ENCODE peak calls at places on chromosomes 2 and 18, in eight cellular contexts. One of them, this sample, is unnamed.

GRCh38 chr2:197706839-197707207 is 1.7 kb downstream of the MARS2 start:
- DNase-seq in GDM1: no peak
- DNase-seq in foreskin fibroblast: peak
- DNase-seq in heart left ventricle: no peak
- DNase-seq in MV-4-11: no peak
- DNase-seq in ELF-1: peak
- DNase-seq in CD8-positive, alpha-beta memory T cell: no peak
- DNase-seq in left cardiac atrium: no peak
- DNase-seq in this sample: no peak

GRCh38 chr18:69725009-69725408 is 222.7 kb downstream of the CD226 start:
- DNase-seq in GDM1: no peak
- DNase-seq in foreskin fibroblast: no peak
- DNase-seq in heart left ventricle: no peak
- DNase-seq in MV-4-11: no peak
- DNase-seq in ELF-1: no peak
- DNase-seq in CD8-positive, alpha-beta memory T cell: no peak
- DNase-seq in left cardiac atrium: no peak
- DNase-seq in this sample: no peak

GRCh38 chr2:240586919-240587800 is 626 bp downstream of the CAPN10 start:
- DNase-seq in GDM1: no peak
- DNase-seq in foreskin fibroblast: peak
- DNase-seq in heart left ventricle: no peak
- DNase-seq in MV-4-11: no peak
- DNase-seq in ELF-1: peak
- DNase-seq in CD8-positive, alpha-beta memory T cell: peak
- DNase-seq in left cardiac atrium: peak
- DNase-seq in this sample: peak

GRCh38 chr2:33013684-33014110 is 66.9 kb downstream of the LTBP1 start:
- DNase-seq in GDM1: no peak
- DNase-seq in foreskin fibroblast: peak
- DNase-seq in heart left ventricle: no peak
- DNase-seq in MV-4-11: no peak
- DNase-seq in ELF-1: no peak
- DNase-seq in CD8-positive, alpha-beta memory T cell: no peak
- DNase-seq in left cardiac atrium: no peak
- DNase-seq in this sample: no peak

GRCh38 chr18:62545098-62545497 is 22.3 kb downstream of the ZCCHC2 start:
- DNase-seq in GDM1: no peak
- DNase-seq in foreskin fibroblast: no peak
- DNase-seq in heart left ventricle: no peak
- DNase-seq in MV-4-11: peak
- DNase-seq in ELF-1: no peak
- DNase-seq in CD8-positive, alpha-beta memory T cell: no peak
- DNase-seq in left cardiac atrium: no peak
- DNase-seq in this sample: no peak

GRCh38 chr2:46863895-46864294 is 51.7 kb downstream of the MCFD2 start:
- DNase-seq in GDM1: no peak
- DNase-seq in foreskin fibroblast: no peak
- DNase-seq in heart left ventricle: no peak
- DNase-seq in MV-4-11: no peak
- DNase-seq in ELF-1: no peak
- DNase-seq in CD8-positive, alpha-beta memory T cell: no peak
- DNase-seq in left cardiac atrium: no peak
- DNase-seq in this sample: no peak

GRCh38 chr2:146890491-146890890 is 954.3 kb upstream of the ACVR2A start:
- DNase-seq in GDM1: no peak
- DNase-seq in foreskin fibroblast: no peak
- DNase-seq in heart left ventricle: no peak
- DNase-seq in MV-4-11: no peak
- DNase-seq in ELF-1: no peak
- DNase-seq in CD8-positive, alpha-beta memory T cell: no peak
- DNase-seq in left cardiac atrium: no peak
- DNase-seq in this sample: no peak

GRCh38 chr2:207265849-207266248 is 100.1 kb upstream of the KLF7 start:
- DNase-seq in GDM1: no peak
- DNase-seq in foreskin fibroblast: peak
- DNase-seq in heart left ventricle: no peak
- DNase-seq in MV-4-11: peak
- DNase-seq in ELF-1: no peak
- DNase-seq in CD8-positive, alpha-beta memory T cell: no peak
- DNase-seq in left cardiac atrium: no peak
- DNase-seq in this sample: no peak

GRCh38 chr2:37464064-37464463 is 119.6 kb downstream of the QPCT start:
- DNase-seq in GDM1: no peak
- DNase-seq in foreskin fibroblast: no peak
- DNase-seq in heart left ventricle: no peak
- DNase-seq in MV-4-11: no peak
- DNase-seq in ELF-1: peak
- DNase-seq in CD8-positive, alpha-beta memory T cell: no peak
- DNase-seq in left cardiac atrium: no peak
- DNase-seq in this sample: peak

GRCh38 chr2:105621038-105621437 is 123.7 kb upstream of the NCK2 start:
- DNase-seq in GDM1: no peak
- DNase-seq in foreskin fibroblast: no peak
- DNase-seq in heart left ventricle: no peak
- DNase-seq in MV-4-11: no peak
- DNase-seq in ELF-1: no peak
- DNase-seq in CD8-positive, alpha-beta memory T cell: no peak
- DNase-seq in left cardiac atrium: no peak
- DNase-seq in this sample: no peak

GRCh38 chr2:36695746-36696415 is 626 bp upstream of the VIT start:
- DNase-seq in GDM1: no peak
- DNase-seq in foreskin fibroblast: peak
- DNase-seq in heart left ventricle: no peak
- DNase-seq in MV-4-11: peak
- DNase-seq in ELF-1: peak
- DNase-seq in CD8-positive, alpha-beta memory T cell: no peak
- DNase-seq in left cardiac atrium: no peak
- DNase-seq in this sample: no peak

GRCh38 chr2:102126169-102126568 is 16.4 kb upstream of the IL1R1 start:
- DNase-seq in GDM1: no peak
- DNase-seq in foreskin fibroblast: no peak
- DNase-seq in heart left ventricle: no peak
- DNase-seq in MV-4-11: no peak
- DNase-seq in ELF-1: no peak
- DNase-seq in CD8-positive, alpha-beta memory T cell: no peak
- DNase-seq in left cardiac atrium: no peak
- DNase-seq in this sample: no peak

GRCh38 chr2:232534940-232535735 is 4.4 kb upstream of the CHRNG start:
- DNase-seq in GDM1: no peak
- DNase-seq in foreskin fibroblast: no peak
- DNase-seq in heart left ventricle: no peak
- DNase-seq in MV-4-11: no peak
- DNase-seq in ELF-1: no peak
- DNase-seq in CD8-positive, alpha-beta memory T cell: no peak
- DNase-seq in left cardiac atrium: no peak
- DNase-seq in this sample: no peak

GRCh38 chr2:72423766-72424165 is 276.1 kb upstream of the CYP26B1 start:
- DNase-seq in GDM1: no peak
- DNase-seq in foreskin fibroblast: peak
- DNase-seq in heart left ventricle: no peak
- DNase-seq in MV-4-11: no peak
- DNase-seq in ELF-1: no peak
- DNase-seq in CD8-positive, alpha-beta memory T cell: no peak
- DNase-seq in left cardiac atrium: no peak
- DNase-seq in this sample: no peak

GRCh38 chr2:152126664-152127063 is 27.8 kb upstream of the CACNB4 start:
- DNase-seq in GDM1: no peak
- DNase-seq in foreskin fibroblast: no peak
- DNase-seq in heart left ventricle: no peak
- DNase-seq in MV-4-11: no peak
- DNase-seq in ELF-1: no peak
- DNase-seq in CD8-positive, alpha-beta memory T cell: no peak
- DNase-seq in left cardiac atrium: no peak
- DNase-seq in this sample: no peak